ENCODE peak calls at places on chromosomes 1 and 21, in six cellular contexts. One of them, this sample, is unnamed.

GRCh38 chr1:211229365-211229759 is 29.8 kb upstream of the RCOR3 start:
- DNase-seq in progenitor cell of endocrine pancreas: no peak
- DNase-seq in mesothelial cell of epicardium: no peak
- DNase-seq in endodermal cell: no peak
- DNase-seq in stomach: no peak
- DNase-seq in PC-3: no peak
- DNase-seq in this sample: no peak

GRCh38 chr1:56169856-56170255 is 409.5 kb downstream of the PLPP3 start:
- DNase-seq in stomach: no peak
- DNase-seq in PC-3: peak; percentile 45
- DNase-seq in progenitor cell of endocrine pancreas: no peak
- DNase-seq in endodermal cell: no peak
- DNase-seq in mesothelial cell of epicardium: no peak
- DNase-seq in this sample: no peak

GRCh38 chr21:16072692-16073091 is 342.9 kb downstream of the USP25 start:
- DNase-seq in endodermal cell: no peak
- DNase-seq in mesothelial cell of epicardium: no peak
- DNase-seq in PC-3: peak; percentile 67
- DNase-seq in stomach: no peak
- DNase-seq in progenitor cell of endocrine pancreas: no peak
- DNase-seq in this sample: no peak

GRCh38 chr1:67298762-67299161 is 8.9 kb upstream of the IL12RB2 start:
- DNase-seq in stomach: no peak
- DNase-seq in PC-3: no peak
- DNase-seq in mesothelial cell of epicardium: no peak
- DNase-seq in endodermal cell: no peak
- DNase-seq in progenitor cell of endocrine pancreas: no peak
- DNase-seq in this sample: no peak

GRCh38 chr1:110151175-110151715 is 951 bp downstream of the SLC6A17 start:
- DNase-seq in stomach: no peak
- DNase-seq in progenitor cell of endocrine pancreas: no peak
- DNase-seq in endodermal cell: no peak
- DNase-seq in PC-3: no peak
- DNase-seq in mesothelial cell of epicardium: no peak
- DNase-seq in this sample: peak; percentile 50

GRCh38 chr1:35432231-35432630 is 125.0 kb downstream of the KIAA0319L start:
- DNase-seq in mesothelial cell of epicardium: no peak
- DNase-seq in stomach: no peak
- DNase-seq in progenitor cell of endocrine pancreas: no peak
- DNase-seq in endodermal cell: peak; percentile 37
- DNase-seq in PC-3: no peak
- DNase-seq in this sample: no peak

GRCh38 chr1:91684599-91685196 is 184.0 kb downstream of the CDC7 start:
- DNase-seq in stomach: no peak
- DNase-seq in endodermal cell: no peak
- DNase-seq in mesothelial cell of epicardium: no peak
- DNase-seq in PC-3: no peak
- DNase-seq in progenitor cell of endocrine pancreas: no peak
- DNase-seq in this sample: no peak

GRCh38 chr1:208190784-208191183 is 53.4 kb downstream of the PLXNA2 start:
- DNase-seq in mesothelial cell of epicardium: no peak
- DNase-seq in stomach: no peak
- DNase-seq in endodermal cell: no peak
- DNase-seq in PC-3: no peak
- DNase-seq in progenitor cell of endocrine pancreas: no peak
- DNase-seq in this sample: no peak

GRCh38 chr1:21232044-21232443 is 55.3 kb upstream of the EIF4G3 start:
- DNase-seq in endodermal cell: peak; percentile 75
- DNase-seq in progenitor cell of endocrine pancreas: peak; percentile 31
- DNase-seq in PC-3: peak; percentile 74
- DNase-seq in stomach: peak; percentile 59
- DNase-seq in mesothelial cell of epicardium: no peak
- DNase-seq in this sample: peak; percentile 42

GRCh38 chr1:169588785-169589485 is 2.7 kb upstream of the F5 start:
- DNase-seq in mesothelial cell of epicardium: no peak
- DNase-seq in endodermal cell: no peak
- DNase-seq in progenitor cell of endocrine pancreas: no peak
- DNase-seq in PC-3: peak; percentile 80
- DNase-seq in stomach: no peak
- DNase-seq in this sample: no peak

GRCh38 chr1:193104496-193104905 is 713 bp downstream of the GLRX2 start:
- DNase-seq in progenitor cell of endocrine pancreas: no peak
- DNase-seq in mesothelial cell of epicardium: no peak
- DNase-seq in endodermal cell: peak; percentile 80
- DNase-seq in PC-3: peak; percentile 47
- DNase-seq in stomach: peak; percentile 51
- DNase-seq in this sample: peak; percentile 40

GRCh38 chr21:36790616-36791015 is 91.7 kb downstream of the SIM2 start:
- DNase-seq in endodermal cell: no peak
- DNase-seq in progenitor cell of endocrine pancreas: no peak
- DNase-seq in PC-3: no peak
- DNase-seq in mesothelial cell of epicardium: no peak
- DNase-seq in stomach: no peak
- DNase-seq in this sample: no peak

GRCh38 chr21:35840197-35840799 is 220.0 kb downstream of the SETD4 start:
- DNase-seq in stomach: peak; percentile 67
- DNase-seq in mesothelial cell of epicardium: no peak
- DNase-seq in progenitor cell of endocrine pancreas: peak; percentile 35
- DNase-seq in endodermal cell: peak; percentile 65
- DNase-seq in PC-3: peak; percentile 82
- DNase-seq in this sample: peak; percentile 35

GRCh38 chr1:200207711-200208126 is 180.2 kb downstream of the NR5A2 start:
- DNase-seq in progenitor cell of endocrine pancreas: no peak
- DNase-seq in stomach: no peak
- DNase-seq in PC-3: peak; percentile 64
- DNase-seq in endodermal cell: no peak
- DNase-seq in mesothelial cell of epicardium: no peak
- DNase-seq in this sample: no peak

GRCh38 chr1:179166663-179167417 is 62.6 kb downstream of the ABL2 start:
- DNase-seq in mesothelial cell of epicardium: no peak
- DNase-seq in progenitor cell of endocrine pancreas: no peak
- DNase-seq in stomach: no peak
- DNase-seq in endodermal cell: no peak
- DNase-seq in PC-3: no peak
- DNase-seq in this sample: no peak

GRCh38 chr1:65020774-65021173 is 54.4 kb upstream of the JAK1 start:
- DNase-seq in mesothelial cell of epicardium: no peak
- DNase-seq in PC-3: peak; percentile 23
- DNase-seq in progenitor cell of endocrine pancreas: no peak
- DNase-seq in endodermal cell: no peak
- DNase-seq in stomach: no peak
- DNase-seq in this sample: no peak
- TF ChIP-seq CTCF in mesothelial cell of epicardium: no peak
- TF ChIP-seq CTCF in PC-3: peak; percentile 61
- TF ChIP-seq CTCF in progenitor cell of endocrine pancreas: peak; percentile 43
- TF ChIP-seq CTCF in endodermal cell: peak; percentile 77
- TF ChIP-seq CTCF in stomach: no peak
- TF ChIP-seq CTCF in this sample: no peak

GRCh38 chr1:40917995-40918711 is 56.0 kb upstream of the CITED4 start:
- DNase-seq in mesothelial cell of epicardium: no peak
- DNase-seq in endodermal cell: no peak
- DNase-seq in progenitor cell of endocrine pancreas: no peak
- DNase-seq in PC-3: no peak
- DNase-seq in stomach: no peak
- DNase-seq in this sample: no peak
- TF ChIP-seq CTCF in mesothelial cell of epicardium: no peak
- TF ChIP-seq CTCF in endodermal cell: no peak
- TF ChIP-seq CTCF in progenitor cell of endocrine pancreas: no peak
- TF ChIP-seq CTCF in PC-3: no peak
- TF ChIP-seq CTCF in stomach: no peak
- TF ChIP-seq CTCF in this sample: no peak

DNA sequence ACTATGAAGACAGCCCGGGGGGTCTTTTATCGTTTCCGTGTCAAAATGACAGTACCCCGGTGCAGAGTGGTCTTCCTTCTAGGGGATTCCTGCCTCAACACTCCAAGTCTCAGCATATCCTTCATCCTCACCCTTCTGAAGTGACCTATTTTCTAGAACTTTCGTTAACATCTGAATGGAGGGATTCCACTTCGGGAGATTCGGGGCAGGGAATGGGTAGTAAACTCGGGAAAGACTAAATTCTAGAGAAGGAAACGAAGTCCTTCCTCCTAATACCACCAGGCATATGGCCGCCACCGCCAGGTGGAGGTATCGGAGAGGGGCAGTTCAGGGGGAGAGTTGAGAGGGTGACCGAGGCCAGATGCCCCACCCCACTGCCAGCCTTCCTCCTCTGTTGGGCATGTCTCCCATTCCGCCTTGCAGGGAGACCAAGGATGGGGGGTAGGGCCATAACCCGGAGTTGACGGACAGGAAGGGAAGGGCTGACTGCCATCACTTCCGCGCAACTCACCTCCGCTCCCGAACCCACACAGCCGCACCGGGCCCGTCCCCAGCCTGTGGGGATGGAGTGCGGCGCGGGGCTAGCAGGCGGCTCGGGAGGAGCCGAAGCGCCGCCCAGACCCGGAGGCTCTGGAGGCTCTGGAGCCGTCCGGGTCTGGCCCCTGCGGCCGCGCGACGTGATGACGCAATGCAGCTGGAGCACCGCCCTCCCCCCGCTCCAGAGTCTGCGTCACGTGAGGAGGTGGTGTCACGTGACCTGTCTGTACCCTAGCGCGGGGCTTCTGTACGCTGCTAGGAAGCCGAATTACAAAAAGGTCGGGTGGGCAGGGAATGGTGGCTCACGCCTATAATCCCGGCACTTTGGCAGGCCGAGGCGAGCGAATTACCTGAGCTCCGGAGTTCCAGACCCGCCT is at the start of gene KLHL12:
- DNase-seq in progenitor cell of endocrine pancreas: peak; percentile 95
- DNase-seq in endodermal cell: peak; percentile 99
- DNase-seq in stomach: peak; percentile 98
- DNase-seq in PC-3: peak; percentile 98
- DNase-seq in mesothelial cell of epicardium: peak; percentile 98
- DNase-seq in this sample: peak; percentile 98
- TF ChIP-seq CTCF in progenitor cell of endocrine pancreas: peak; percentile 79
- TF ChIP-seq CTCF in endodermal cell: peak; percentile 90
- TF ChIP-seq CTCF in stomach: peak; percentile 60
- TF ChIP-seq CTCF in PC-3: peak; percentile 82
- TF ChIP-seq CTCF in mesothelial cell of epicardium: peak; percentile 50
- TF ChIP-seq CTCF in this sample: peak; percentile 21

GRCh38 chr1:43019226-43019625 is 60.6 kb upstream of the SLC2A1 start:
- DNase-seq in progenitor cell of endocrine pancreas: no peak
- DNase-seq in endodermal cell: no peak
- DNase-seq in PC-3: no peak
- DNase-seq in stomach: no peak
- DNase-seq in mesothelial cell of epicardium: no peak
- DNase-seq in this sample: no peak

GRCh38 chr1:43024905-43025304 is 66.2 kb upstream of the SLC2A1 start:
- DNase-seq in stomach: no peak
- DNase-seq in progenitor cell of endocrine pancreas: no peak
- DNase-seq in endodermal cell: no peak
- DNase-seq in mesothelial cell of epicardium: no peak
- DNase-seq in PC-3: no peak
- DNase-seq in this sample: no peak

GRCh38 chr1:43018091-43018490 is 59.4 kb upstream of the SLC2A1 start:
- DNase-seq in progenitor cell of endocrine pancreas: no peak
- DNase-seq in PC-3: no peak
- DNase-seq in endodermal cell: peak; percentile 57
- DNase-seq in mesothelial cell of epicardium: no peak
- DNase-seq in stomach: no peak
- DNase-seq in this sample: no peak

DNA sequence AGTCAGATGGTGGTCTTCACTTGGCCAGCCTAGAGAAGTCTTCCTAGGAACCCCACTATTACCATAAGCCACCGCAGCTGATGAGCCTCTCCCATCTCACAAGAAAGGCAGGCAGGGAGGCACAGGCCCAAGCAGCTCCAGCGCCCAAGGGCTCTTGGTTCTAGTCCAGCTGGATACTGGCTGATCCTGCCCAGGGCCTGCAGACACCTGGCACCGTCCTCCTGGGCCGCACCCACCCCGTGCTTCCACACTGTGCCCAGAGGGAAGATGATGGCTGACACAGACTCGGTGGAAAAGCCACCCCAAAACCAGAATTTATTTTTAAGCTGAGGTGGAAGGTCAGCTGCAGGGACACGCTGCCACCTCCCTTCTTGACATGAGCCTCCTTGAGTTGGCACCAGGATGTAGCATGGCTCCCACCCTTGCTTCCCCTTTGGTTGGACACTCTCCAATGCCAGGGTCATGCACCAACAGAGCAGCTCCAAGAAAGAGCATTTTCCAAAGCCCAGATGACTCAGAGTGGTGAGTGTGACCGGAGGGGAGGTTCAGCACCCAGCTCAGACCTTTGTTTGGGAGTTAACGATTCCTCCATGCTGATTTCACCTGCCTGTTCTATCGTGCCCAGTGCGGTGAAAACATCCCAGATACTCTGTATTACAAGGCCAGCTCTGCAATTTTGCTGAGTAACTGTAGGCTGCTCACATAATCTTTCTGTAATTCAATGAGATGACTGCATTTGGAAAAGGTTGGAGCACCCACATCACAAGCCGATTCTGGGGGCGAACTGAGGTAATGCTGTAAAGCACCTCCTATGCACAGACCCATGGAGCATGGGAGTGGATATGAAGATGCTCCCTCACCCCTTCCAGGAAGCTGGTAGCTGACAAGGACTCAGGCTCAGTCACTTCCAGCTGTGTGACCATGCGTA is 63.1 kb upstream of the SLC2A1 start:
- DNase-seq in mesothelial cell of epicardium: no peak
- DNase-seq in stomach: no peak
- DNase-seq in progenitor cell of endocrine pancreas: no peak
- DNase-seq in endodermal cell: no peak
- DNase-seq in PC-3: peak; percentile 56
- DNase-seq in this sample: no peak
- TF ChIP-seq CTCF in mesothelial cell of epicardium: no peak
- TF ChIP-seq CTCF in stomach: no peak
- TF ChIP-seq CTCF in progenitor cell of endocrine pancreas: no peak
- TF ChIP-seq CTCF in endodermal cell: no peak
- TF ChIP-seq CTCF in PC-3: no peak
- TF ChIP-seq CTCF in this sample: no peak

GRCh38 chr1:115351143-115351542 is 13.1 kb upstream of the NGF start:
- DNase-seq in mesothelial cell of epicardium: no peak
- DNase-seq in endodermal cell: no peak
- DNase-seq in stomach: no peak
- DNase-seq in progenitor cell of endocrine pancreas: no peak
- DNase-seq in PC-3: no peak
- DNase-seq in this sample: no peak

GRCh38 chr1:115355069-115355468 is 17.0 kb upstream of the NGF start:
- DNase-seq in mesothelial cell of epicardium: no peak
- DNase-seq in endodermal cell: no peak
- DNase-seq in PC-3: no peak
- DNase-seq in stomach: no peak
- DNase-seq in progenitor cell of endocrine pancreas: no peak
- DNase-seq in this sample: no peak

DNA sequence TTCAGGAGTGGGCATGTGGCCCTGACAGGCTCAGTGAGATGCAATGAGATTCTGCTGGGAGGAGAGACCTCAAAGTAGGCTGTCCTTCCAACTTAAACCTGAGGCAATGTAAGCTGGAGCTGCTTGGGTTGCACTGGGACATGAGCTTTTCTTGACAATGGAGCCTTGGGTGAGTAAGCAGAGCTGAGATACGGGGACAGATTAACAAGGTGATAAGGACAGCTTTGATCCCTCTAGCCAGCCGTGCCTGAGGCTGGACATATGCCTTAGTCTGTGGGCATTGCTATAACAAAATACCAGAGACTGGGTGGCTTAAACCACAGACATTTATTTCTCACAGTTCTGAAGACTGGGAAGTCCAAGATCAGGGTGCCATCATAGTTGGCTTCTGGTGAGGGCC is 18.3 kb upstream of the NGF start:
- DNase-seq in progenitor cell of endocrine pancreas: no peak
- DNase-seq in PC-3: no peak
- DNase-seq in stomach: no peak
- DNase-seq in endodermal cell: peak; percentile 55
- DNase-seq in mesothelial cell of epicardium: no peak
- DNase-seq in this sample: no peak
- TF ChIP-seq CTCF in progenitor cell of endocrine pancreas: no peak
- TF ChIP-seq CTCF in PC-3: no peak
- TF ChIP-seq CTCF in stomach: no peak
- TF ChIP-seq CTCF in endodermal cell: no peak
- TF ChIP-seq CTCF in mesothelial cell of epicardium: no peak
- TF ChIP-seq CTCF in this sample: no peak

GRCh38 chr21:42125571-42126544 is 54.7 kb downstream of the UMODL1 start:
- DNase-seq in progenitor cell of endocrine pancreas: no peak
- DNase-seq in mesothelial cell of epicardium: no peak
- DNase-seq in endodermal cell: peak; percentile 71
- DNase-seq in PC-3: peak; percentile 64
- DNase-seq in stomach: no peak
- DNase-seq in this sample: no peak
- TF ChIP-seq CTCF in progenitor cell of endocrine pancreas: peak; percentile 50
- TF ChIP-seq CTCF in mesothelial cell of epicardium: no peak
- TF ChIP-seq CTCF in endodermal cell: peak; percentile 73
- TF ChIP-seq CTCF in PC-3: peak; percentile 59
- TF ChIP-seq CTCF in stomach: no peak
- TF ChIP-seq CTCF in this sample: no peak

This sample was measured in glutamatergic neuron.